ENCODE peak calls at places on chromosomes 6 and 20, in four cellular contexts. W, T, M and N are unnamed samples.

GRCh38 chr6:36984581-36985383 is 1.2 kb downstream of the MTCH1 start:
- DNase-seq in T (no peak), W (peak), M (peak), N (no peak)

GRCh38 chr20:10239954-10240353 is 21.3 kb downstream of the SNAP25 start:
- DNase-seq in T (no peak), W (peak), M (no peak), N (peak)

GRCh38 chr6:155171747-155172191 is 92.0 kb upstream of the CLDN20 start:
- DNase-seq in W (no peak), T (no peak), M (peak), N (no peak)

GRCh38 chr20:2509468-2509781 is 710 bp upstream of the ZNF343 start:
- DNase-seq in W (no peak), M (peak), T (no peak), N (no peak)

GRCh38 chr6:117615981-117616961 is 14.0 kb upstream of the GOPC start:
- DNase-seq in M (peak), W (no peak), T (no peak), N (no peak)

GRCh38 chr6:152532556-152533422 is 104.4 kb downstream of the SYNE1 start:
- DNase-seq in T (no peak), M (no peak), W (no peak), N (no peak)

GRCh38 chr6:25748049-25748448 is 6.5 kb upstream of the SLC17A4 start:
- DNase-seq in M (no peak), T (no peak), W (no peak), N (no peak)

GRCh38 chr6:8085053-8085511 is 17.3 kb downstream of the EEF1E1 start:
- DNase-seq in M (peak), W (peak), T (no peak), N (no peak)

GRCh38 chr6:41672816-41673703 is 34.8 kb downstream of the MDFI start:
- DNase-seq in M (no peak), T (no peak), W (peak), N (no peak)

GRCh38 chr6:91288741-91289140 is 701.9 kb upstream of the MAP3K7 start:
- DNase-seq in T (no peak), M (no peak), W (no peak), N (no peak)

GRCh38 chr6:154243793-154244768 is 112.5 kb downstream of the IPCEF1 start:
- DNase-seq in T (no peak), M (no peak), W (no peak), N (no peak)

GRCh38 chr20:36620917-36621316 is 15.3 kb downstream of the RAB5IF start:
- DNase-seq in T (no peak), M (no peak), W (no peak), N (no peak)

GRCh38 chr6:43962458-43962857 is 164.8 kb downstream of the MRPL14 start:
- DNase-seq in W (no peak), T (no peak), M (peak), N (no peak)

GRCh38 chr6:134458857-134459657 is 141.1 kb upstream of the SGK1 start:
- DNase-seq in T (no peak), W (no peak), M (no peak), N (no peak)

GRCh38 chr20:56517641-56518040 is 6.9 kb upstream of the FAM209A start:
- DNase-seq in W (no peak), T (peak), M (no peak), N (no peak)

GRCh38 chr6:170031684-170032121 is 259.2 kb downstream of the DLL1 start:
- DNase-seq in W (no peak), M (no peak), T (peak), N (peak)

GRCh38 chr20:2663364-2663886 is 591 bp downstream of the IDH3B start:
- DNase-seq in T (no peak), W (no peak), M (no peak), N (no peak)

GRCh38 chr20:52047811-52048302 is 143.7 kb downstream of the ZFP64 start:
- DNase-seq in M (no peak), W (no peak), T (no peak), N (no peak)

GRCh38 chr6:161354241-161354840 is 80.5 kb upstream of the AGPAT4 start:
- DNase-seq in M (no peak), T (no peak), W (no peak), N (no peak)

GRCh38 chr20:56245761-56246160 is 2.8 kb upstream of the MC3R start:
- DNase-seq in T (no peak), W (no peak), M (no peak), N (no peak)

GRCh38 chr6:6678811-6679210 is 90.3 kb downstream of the LY86 start:
- DNase-seq in M (no peak), W (no peak), T (peak), N (no peak)

GRCh38 chr6:33452496-33452895 is 1.9 kb upstream of the ZBTB9 start:
- DNase-seq in M (no peak), T (no peak), W (no peak), N (no peak)

GRCh38 chr6:7136859-7137334 is 29.1 kb downstream of the RREB1 start:
- DNase-seq in W (no peak), M (no peak), T (no peak), N (no peak)

GRCh38 chr6:119347466-119348307 is 1.9 kb downstream of the MAN1A1 start:
- DNase-seq in T (peak), M (peak), W (peak), N (no peak)

GRCh38 chr20:63520594-63520938 is at the start of gene PPDPF:
- DNase-seq in W (peak), T (peak), M (peak), N (peak)

GRCh38 chr6:155274533-155274932 is 10.7 kb downstream of the CLDN20 start:
- DNase-seq in W (no peak), T (no peak), M (peak), N (no peak)

GRCh38 chr6:125821825-125822281 is 31.1 kb downstream of the NCOA7 start:
- DNase-seq in W (no peak), T (no peak), M (peak), N (peak)

GRCh38 chr20:37528442-37529213 is 952 bp upstream of the BLCAP start:
- DNase-seq in T (peak), M (peak), W (no peak), N (no peak)

GRCh38 chr20:20417891-20418676 is 50.2 kb downstream of the INSM1 start:
- DNase-seq in W (no peak), M (no peak), T (no peak), N (no peak)

GRCh38 chr6:166707045-166707444 is 80.0 kb upstream of the RPS6KA2 start:
- DNase-seq in M (peak), W (peak), T (no peak), N (no peak)
- TF ChIP-seq CTCF in M (peak), W (peak), T (no peak), N (peak)

GRCh38 chr6:12955996-12956395 is 239.4 kb downstream of the PHACTR1 start:
- DNase-seq in W (no peak), T (no peak), M (no peak), N (no peak)

GRCh38 chr6:12947191-12947795 is 230.7 kb downstream of the PHACTR1 start:
- DNase-seq in T (no peak), W (no peak), M (no peak), N (no peak)

GRCh38 chr6:12956991-12957320 is 240.4 kb downstream of the PHACTR1 start:
- DNase-seq in M (no peak), T (no peak), W (no peak), N (no peak)

DNA sequence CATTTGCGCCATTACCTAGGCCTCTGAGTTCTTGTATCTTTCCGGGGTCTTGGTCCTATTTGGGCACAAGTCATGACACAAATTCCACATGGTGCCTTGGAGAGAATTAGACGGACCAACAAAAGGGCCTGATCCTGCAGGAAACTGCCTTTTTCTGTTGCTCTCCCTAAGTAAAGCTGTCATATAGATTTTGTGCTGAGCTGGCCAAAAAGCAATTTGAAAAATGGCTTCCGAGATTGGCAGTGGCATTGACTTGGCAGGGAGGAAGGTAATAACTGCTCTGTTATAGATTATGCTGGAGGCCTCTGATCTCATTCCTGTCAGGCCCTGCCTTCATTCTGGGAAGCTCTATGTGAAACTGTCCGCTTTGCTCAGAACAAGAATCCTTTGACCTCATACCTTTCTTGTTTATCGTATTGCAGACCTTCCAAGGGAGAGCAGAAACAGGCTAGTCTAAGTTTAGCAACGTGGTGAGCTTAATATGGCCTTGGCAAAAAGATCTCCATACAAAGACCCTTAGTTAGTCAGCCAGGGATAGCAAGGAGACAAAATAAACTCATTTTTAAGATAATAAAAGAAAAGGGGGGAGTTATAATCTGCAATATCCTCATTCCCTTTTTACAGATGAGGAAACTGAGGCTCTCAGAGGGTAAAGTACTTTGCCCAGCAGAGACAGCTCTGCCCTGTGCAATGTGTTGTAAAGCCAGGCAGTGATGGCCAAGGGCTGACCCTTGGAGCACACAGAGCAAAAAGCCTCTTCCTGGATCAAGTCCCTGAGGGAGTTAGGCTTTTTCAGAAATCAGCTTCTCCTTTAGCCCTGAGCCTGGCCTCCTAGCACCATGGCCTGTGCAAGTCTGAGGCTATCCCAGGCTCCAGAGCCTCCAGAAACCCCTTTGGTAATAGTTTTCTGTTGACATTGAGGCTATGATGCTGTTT is 234.6 kb downstream of the PHACTR1 start:
- DNase-seq in W (no peak), M (no peak), T (no peak), N (no peak)
- H3K4me3 ChIP-seq in W (no peak), M (no peak), T (no peak), N (no peak)

DNA sequence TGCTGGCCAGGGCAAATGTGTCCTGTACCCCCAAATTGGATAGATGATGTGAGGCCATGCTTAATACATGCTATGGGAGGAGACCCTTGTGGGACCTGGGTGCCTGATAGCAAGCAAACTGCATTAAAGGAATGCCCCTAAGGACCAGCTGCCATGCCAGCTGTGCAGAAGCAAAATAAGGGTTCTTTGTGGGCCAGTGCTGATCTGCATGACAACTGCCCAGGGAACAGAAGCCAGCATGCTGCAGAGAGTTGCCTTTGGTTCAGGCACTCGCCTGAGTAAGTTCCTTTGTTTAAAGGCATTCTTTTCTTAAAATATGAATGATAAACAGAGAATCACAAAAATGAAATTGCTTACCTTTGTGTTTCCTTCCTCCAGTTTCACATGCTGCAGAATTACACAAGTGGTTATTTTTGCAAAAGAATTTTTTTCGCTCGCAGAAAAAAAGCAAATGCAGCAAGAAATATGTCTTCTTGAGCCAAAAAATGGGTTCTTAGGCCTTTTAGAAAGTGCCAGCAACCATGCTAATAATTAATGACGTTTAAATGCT is 6.9 kb upstream of the SYNDIG1 start:
- DNase-seq in W (no peak), M (no peak), T (no peak), N (peak)
- TF ChIP-seq CTCF in W (no peak), M (no peak), T (no peak), N (no peak)

GRCh38 chr6:158330016-158330415 is 17.8 kb downstream of the TULP4 start:
- DNase-seq in M (no peak), W (no peak), T (no peak), N (no peak)

GRCh38 chr6:158328952-158329351 is 16.7 kb downstream of the TULP4 start:
- DNase-seq in T (no peak), W (no peak), M (no peak), N (no peak)

GRCh38 chr6:158327216-158327615 is 15.0 kb downstream of the TULP4 start:
- DNase-seq in W (no peak), T (no peak), M (no peak), N (no peak)

GRCh38 chr6:158329531-158329930 is 17.3 kb downstream of the TULP4 start:
- DNase-seq in M (no peak), W (no peak), T (no peak), N (no peak)

GRCh38 chr6:158328446-158328845 is 16.2 kb downstream of the TULP4 start:
- DNase-seq in T (no peak), W (no peak), M (no peak), N (no peak)
- H3K4me3 ChIP-seq in T (no peak), W (no peak), M (no peak), N (no peak)

GRCh38 chr20:59412896-59413295 is 112.5 kb downstream of the EDN3 start:
- DNase-seq in W (no peak), T (peak), M (no peak), N (no peak)

GRCh38 chr20:59413326-59413865 is 113.0 kb downstream of the EDN3 start:
- DNase-seq in T (peak), M (no peak), W (no peak), N (no peak)

GRCh38 chr20:59415224-59415623 is 114.8 kb downstream of the EDN3 start:
- DNase-seq in T (peak), W (no peak), M (no peak), N (no peak)

GRCh38 chr20:59411191-59411988 is 111.0 kb downstream of the EDN3 start:
- DNase-seq in W (no peak), T (peak), M (no peak), N (no peak)

GRCh38 chr20:59412251-59412650 is 111.8 kb downstream of the EDN3 start:
- DNase-seq in T (peak), M (no peak), W (no peak), N (peak)
- TF ChIP-seq CTCF in T (no peak), M (no peak), W (no peak), N (no peak)

GRCh38 chr6:139533573-139534471 is 159.4 kb upstream of the CITED2 start:
- DNase-seq in W (peak), T (no peak), M (peak), N (no peak)
- H3K4me3 ChIP-seq in W (no peak), T (no peak), M (no peak), N (no peak)

DNA sequence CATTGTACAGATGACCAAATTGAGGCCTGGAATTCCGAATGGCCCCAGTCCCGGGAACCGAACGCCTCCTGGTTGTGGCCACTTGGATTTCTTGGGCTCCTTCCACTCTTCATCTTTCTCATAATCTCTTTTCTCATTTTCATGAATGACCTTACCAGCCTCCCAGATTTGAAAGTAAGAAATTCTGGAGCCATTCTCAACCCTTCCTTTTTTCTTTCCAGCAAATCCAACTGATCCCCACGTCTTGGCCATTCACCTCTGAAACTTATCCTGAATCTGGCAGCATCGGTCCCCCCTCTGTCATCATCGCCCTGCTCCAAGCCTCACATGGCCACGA is 5.9 kb upstream of the SLC12A5 start:
- DNase-seq in T (no peak), W (no peak), M (no peak), N (no peak)
- TF ChIP-seq CTCF in T (no peak), W (no peak), M (no peak), N (no peak)

GRCh38 chr6:52538252-52538905 is 38.5 kb downstream of the TRAM2 start:
- DNase-seq in M (no peak), T (peak), W (no peak), N (no peak)

GRCh38 chr6:52539607-52540006 is 37.3 kb downstream of the TRAM2 start:
- DNase-seq in W (no peak), T (no peak), M (no peak), N (no peak)

GRCh38 chr6:52538921-52539354 is 37.9 kb downstream of the TRAM2 start:
- DNase-seq in W (no peak), T (peak), M (no peak), N (no peak)

GRCh38 chr6:52541135-52541534 is 35.7 kb downstream of the TRAM2 start:
- DNase-seq in M (no peak), T (peak), W (no peak), N (no peak)

GRCh38 chr6:52540286-52540902 is 36.5 kb downstream of the TRAM2 start:
- DNase-seq in T (peak), W (no peak), M (no peak), N (no peak)
- H3K4me3 ChIP-seq in T (no peak), W (no peak), M (no peak), N (no peak)

GRCh38 chr6:31945507-31946369 is at the start of gene CFB:
- DNase-seq in T (peak), W (peak), M (peak), N (no peak)
- TF ChIP-seq CTCF in T (no peak), W (no peak), M (no peak), N (no peak)

DNA sequence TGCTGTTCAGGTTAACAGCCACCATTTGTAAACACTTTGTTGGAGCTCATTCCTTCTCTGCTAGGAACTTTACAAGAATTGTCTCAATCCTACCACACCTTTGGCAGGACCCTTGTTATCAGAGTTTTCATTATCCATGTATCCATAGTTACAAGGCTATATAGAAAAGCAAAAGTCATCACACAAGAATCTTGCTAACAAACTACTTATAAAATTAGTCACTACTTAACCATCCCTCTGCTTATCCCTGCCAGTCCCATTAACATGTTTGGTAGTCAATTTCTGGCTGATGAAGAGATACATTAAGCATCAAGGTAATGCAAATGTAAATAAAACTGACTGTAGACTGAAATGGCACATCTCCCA is 10.4 kb downstream of the ZSWIM3 start:
- DNase-seq in M (peak), W (no peak), T (no peak), N (no peak)
- H3K4me3 ChIP-seq in M (no peak), W (no peak), T (no peak), N (no peak)